ENCODE peak calls at places on chromosome 13, in ten cellular contexts. Z is fibroblast of lung, S is AG09309, G is lower lobe of right lung, L is astrocyte of the cerebellum, A is cardiac fibroblast, K is SK-N-SH, B is neural progenitor cell, P is type B pancreatic cell, U is progenitor cell of endocrine pancreas. M is an unnamed sample.

GRCh38 chr13:103022328-103022727 is 43.9 kb downstream of the SLC10A2 start:
- DNase-seq in A (no peak), S (no peak), K (no peak), U (no peak), Z (no peak), L (peak), B (no peak), P (no peak), G (no peak), M (no peak)

GRCh38 chr13:52994865-52995264 is 33.7 kb upstream of the OLFM4 start:
- DNase-seq in P (no peak), L (no peak), S (no peak), Z (no peak), G (no peak), U (no peak), B (no peak), K (no peak), A (no peak), M (no peak)

GRCh38 chr13:22053053-22053452 is 382.2 kb downstream of the FGF9 start:
- DNase-seq in A (no peak), P (no peak), L (no peak), K (no peak), Z (no peak), B (no peak), G (no peak), S (no peak), U (no peak), M (no peak)

GRCh38 chr13:113273856-113274590 is 23.0 kb upstream of the LAMP1 start:
- DNase-seq in A (peak), B (no peak), P (no peak), S (peak), G (peak), Z (peak), K (no peak), U (no peak), L (no peak), M (no peak)

GRCh38 chr13:26034018-26034417 is 17.8 kb downstream of the SHISA2 start:
- DNase-seq in U (no peak), B (no peak), A (no peak), G (no peak), P (no peak), L (no peak), K (no peak), S (no peak), Z (no peak), M (no peak)

GRCh38 chr13:100815476-100816046 is 141.0 kb upstream of the TMTC4 start:
- DNase-seq in B (no peak), S (no peak), L (no peak), A (no peak), Z (no peak), P (no peak), K (no peak), U (no peak), G (no peak), M (no peak)

GRCh38 chr13:99225078-99225477 is 24.4 kb downstream of the UBAC2 start:
- DNase-seq in L (no peak), G (no peak), P (no peak), A (no peak), B (no peak), U (no peak), S (no peak), Z (no peak), K (no peak), M (no peak)

GRCh38 chr13:34076943-34077703 is 259.2 kb downstream of the RFC3 start:
- DNase-seq in K (peak), L (peak), U (no peak), B (peak), Z (peak), G (no peak), P (no peak), A (peak), S (peak), M (no peak)

GRCh38 chr13:102091231-102091630 is 310.6 kb downstream of the FGF14 start:
- DNase-seq in P (no peak), U (no peak), S (no peak), Z (no peak), G (no peak), A (peak), K (no peak), B (peak), L (no peak), M (no peak)

GRCh38 chr13:20190481-20191310 is 2.0 kb downstream of the GJB2 start:
- DNase-seq in Z (peak), A (peak), B (no peak), K (no peak), U (no peak), P (no peak), S (peak), L (no peak), G (no peak), M (no peak)

GRCh38 chr13:74325106-74325505 is 190.9 kb upstream of the KLF12 start:
- DNase-seq in B (no peak), Z (peak), L (peak), P (no peak), G (no peak), A (peak), K (peak), S (peak), U (no peak), M (no peak)

GRCh38 chr13:25885418-25885817 is 166.4 kb downstream of the SHISA2 start:
- DNase-seq in Z (no peak), U (no peak), P (no peak), L (no peak), S (no peak), G (no peak), K (peak), A (no peak), B (no peak), M (no peak)

GRCh38 chr13:33536639-33537425 is 251.3 kb upstream of the STARD13 start:
- DNase-seq in Z (peak), P (no peak), S (peak), K (no peak), B (no peak), A (peak), U (no peak), G (no peak), L (peak), M (no peak)

GRCh38 chr13:30364133-30364532 is 56.8 kb upstream of the KATNAL1 start:
- DNase-seq in K (peak), B (no peak), A (no peak), L (no peak), S (no peak), G (no peak), P (no peak), Z (no peak), U (no peak), M (no peak)

GRCh38 chr13:31835932-31836331 is 96.6 kb downstream of the RXFP2 start:
- DNase-seq in L (peak), Z (peak), G (no peak), A (peak), S (peak), P (no peak), K (no peak), B (no peak), U (no peak), M (no peak)

GRCh38 chr13:84126671-84127171 is 244.4 kb upstream of the SLITRK1 start:
- DNase-seq in K (no peak), U (no peak), L (no peak), B (no peak), Z (no peak), A (no peak), S (no peak), P (no peak), G (no peak), M (no peak)

GRCh38 chr13:78910147-78910546 is 251.2 kb upstream of the OBI1 start:
- DNase-seq in S (no peak), G (no peak), K (no peak), U (no peak), B (no peak), P (no peak), Z (no peak), L (no peak), A (no peak), M (no peak)

GRCh38 chr13:47168086-47168485 is 271.2 kb upstream of the HTR2A start:
- DNase-seq in P (no peak), A (peak), K (no peak), G (no peak), B (no peak), L (peak), U (no peak), S (no peak), Z (peak), M (no peak)

GRCh38 chr13:20814224-20814910 is 40.6 kb upstream of the EEF1AKMT1 start:
- DNase-seq in U (no peak), Z (peak), K (peak), L (peak), B (no peak), S (peak), A (peak), G (peak), P (no peak), M (no peak)

GRCh38 chr13:31898383-31899071 is 133.0 kb upstream of the FRY start:
- DNase-seq in U (no peak), A (no peak), B (peak), Z (no peak), K (no peak), L (no peak), G (no peak), S (no peak), P (no peak), M (no peak)

GRCh38 chr13:38685974-38686571 is 804 bp upstream of the FREM2 start:
- DNase-seq in U (peak), G (no peak), A (peak), L (peak), B (peak), Z (peak), P (no peak), K (peak), S (no peak), M (peak)

GRCh38 chr13:113564331-113565023 is 20.1 kb upstream of the TFDP1 start:
- DNase-seq in U (no peak), G (peak), S (no peak), K (no peak), Z (no peak), L (no peak), B (no peak), A (no peak), P (peak), M (no peak)

GRCh38 chr13:30103161-30103858 is 204.0 kb downstream of the KATNAL1 start:
- DNase-seq in U (no peak), S (no peak), A (no peak), L (no peak), B (no peak), Z (no peak), P (no peak), G (no peak), K (no peak), M (no peak)

GRCh38 chr13:31951215-31951678 is 80.3 kb upstream of the FRY start:
- DNase-seq in U (no peak), P (no peak), A (peak), S (no peak), L (no peak), G (peak), K (no peak), Z (no peak), B (no peak), M (peak)

GRCh38 chr13:47109028-47109427 is 212.2 kb upstream of the HTR2A start:
- DNase-seq in K (no peak), S (no peak), U (no peak), B (no peak), G (no peak), P (no peak), Z (no peak), A (no peak), L (no peak), M (no peak)

GRCh38 chr13:105037064-105037463 is 1498.4 kb downstream of the EFNB2 start:
- DNase-seq in S (no peak), P (no peak), Z (no peak), K (no peak), B (no peak), G (no peak), L (no peak), A (peak), U (no peak), M (no peak)

GRCh38 chr13:26015276-26015934 is 36.4 kb downstream of the SHISA2 start:
- DNase-seq in Z (no peak), S (no peak), B (no peak), U (no peak), P (no peak), L (no peak), G (no peak), K (no peak), A (no peak), M (no peak)

GRCh38 chr13:60379837-60380236 is 17.2 kb upstream of the TDRD3 start:
- DNase-seq in B (peak), U (no peak), G (no peak), S (no peak), P (no peak), L (no peak), Z (no peak), A (no peak), K (no peak), M (no peak)
- TF ChIP-seq CTCF in B (peak), U (peak), G (no peak), S (no peak), P (peak), L (peak), Z (peak), A (no peak), K (peak), M (no peak)

DNA sequence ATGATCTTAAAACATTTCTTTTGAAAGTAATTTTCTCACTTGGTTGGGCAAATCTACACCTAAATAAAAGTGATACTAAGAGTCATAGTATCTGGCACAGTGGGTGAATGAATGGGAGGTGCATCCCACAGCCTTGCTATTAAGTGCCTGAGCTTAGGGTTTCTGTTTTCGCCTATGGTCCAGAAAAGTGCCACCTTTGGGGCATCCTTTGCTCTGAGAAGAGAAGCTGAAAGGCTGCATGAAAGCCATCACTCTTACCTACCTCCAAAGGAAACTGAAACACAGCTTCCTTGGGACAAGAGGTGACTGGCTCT is 55.6 kb upstream of the AKAP11 start:
- DNase-seq in A (no peak), Z (no peak), L (no peak), K (no peak), G (no peak), S (no peak), P (no peak), B (no peak), U (no peak), M (no peak)
- TF ChIP-seq CTCF in A (no peak), Z (no peak), L (no peak), K (no peak), G (no peak), S (no peak), P (peak), B (no peak), U (no peak), M (no peak)

GRCh38 chr13:23578411-23579071 is 8.3 kb downstream of the TNFRSF19 start:
- DNase-seq in G (peak), Z (peak), U (peak), S (no peak), A (peak), B (peak), K (peak), P (peak), L (peak), M (peak)
- TF ChIP-seq CTCF in G (peak), Z (peak), U (peak), S (peak), A (peak), B (peak), K (peak), P (peak), L (peak), M (peak)

GRCh38 chr13:111153977-111154332 is 38.8 kb downstream of the ARHGEF7 start:
- DNase-seq in B (no peak), G (no peak), L (no peak), S (no peak), K (no peak), P (no peak), A (peak), Z (no peak), U (peak), M (no peak)
- TF ChIP-seq CTCF in B (peak), G (no peak), L (no peak), S (no peak), K (peak), P (no peak), A (peak), Z (no peak), U (peak), M (peak)

GRCh38 chr13:45925151-45925550 is 73.6 kb upstream of the SIAH3 start:
- DNase-seq in L (no peak), U (no peak), K (no peak), G (no peak), S (no peak), A (peak), P (no peak), B (no peak), Z (peak), M (no peak)
- TF ChIP-seq CTCF in L (peak), U (no peak), K (no peak), G (no peak), S (no peak), A (peak), P (no peak), B (no peak), Z (peak), M (no peak)

GRCh38 chr13:98147521-98147920 is 4.6 kb downstream of the FARP1 start:
- DNase-seq in K (no peak), G (no peak), S (no peak), P (no peak), U (no peak), A (no peak), L (no peak), Z (no peak), B (no peak), M (no peak)
- TF ChIP-seq CTCF in K (peak), G (no peak), S (peak), P (peak), U (peak), A (peak), L (peak), Z (peak), B (no peak), M (no peak)

GRCh38 chr13:41409611-41410010 is 47.7 kb upstream of the RGCC start:
- DNase-seq in Z (no peak), K (no peak), L (no peak), P (no peak), B (no peak), S (no peak), G (no peak), A (no peak), U (no peak), M (no peak)

GRCh38 chr13:41408061-41408460 is 49.3 kb upstream of the RGCC start:
- DNase-seq in A (no peak), P (no peak), L (no peak), S (no peak), K (no peak), G (no peak), Z (no peak), U (no peak), B (no peak), M (no peak)

GRCh38 chr13:41411060-41411459 is 46.3 kb upstream of the RGCC start:
- DNase-seq in S (no peak), L (no peak), B (no peak), P (no peak), U (no peak), A (no peak), K (no peak), Z (no peak), G (no peak), M (no peak)

GRCh38 chr13:41413907-41414306 is 43.4 kb upstream of the RGCC start:
- DNase-seq in Z (no peak), B (no peak), G (no peak), U (no peak), P (no peak), S (no peak), L (no peak), K (no peak), A (no peak), M (no peak)

DNA sequence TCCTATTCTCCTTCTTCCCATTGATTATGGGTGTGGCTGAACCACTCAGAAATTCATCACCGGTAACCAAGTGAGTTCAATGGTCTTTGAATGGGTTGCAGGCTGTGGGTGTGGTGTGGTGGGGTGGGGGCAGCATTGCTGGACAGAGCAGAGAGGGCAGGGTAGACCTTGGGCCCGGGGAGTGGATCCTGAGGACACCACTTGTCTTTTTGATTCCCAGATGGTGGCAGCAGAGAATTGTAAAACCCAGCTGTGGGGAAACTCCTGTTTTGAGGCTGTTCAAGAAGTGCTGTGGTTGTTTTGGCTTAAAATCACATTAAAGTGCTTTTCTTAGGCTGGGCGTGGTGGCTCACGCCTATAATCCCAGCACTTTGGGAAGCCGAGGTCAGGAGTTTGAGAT is 45.8 kb upstream of the RGCC start:
- DNase-seq in L (peak), A (peak), K (no peak), U (no peak), S (peak), G (no peak), Z (peak), P (no peak), B (peak), M (peak)
- TF ChIP-seq CTCF in L (peak), A (peak), K (peak), U (no peak), S (peak), G (peak), Z (peak), P (peak), B (peak), M (no peak)

DNA sequence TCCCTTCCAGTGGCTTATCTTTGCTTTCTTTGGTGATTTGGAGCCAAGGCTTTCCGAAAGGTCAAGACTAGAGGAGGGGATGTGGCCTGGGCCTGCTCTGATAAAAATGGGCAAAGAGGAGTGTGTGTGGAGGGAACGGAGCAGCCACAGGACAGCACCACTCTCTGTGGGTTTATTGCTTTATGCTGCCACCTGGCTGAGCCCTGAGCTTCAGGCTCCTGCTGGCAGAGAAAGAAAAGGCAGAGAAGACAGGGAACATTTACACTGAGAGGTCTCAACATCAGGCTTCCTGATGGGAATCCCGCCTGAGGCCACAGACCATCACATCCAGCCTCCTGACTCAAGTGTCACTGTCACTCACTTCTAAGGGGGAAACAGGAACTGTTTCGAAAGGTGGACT is 9.2 kb upstream of the GSX1 start:
- DNase-seq in U (no peak), K (no peak), B (peak), P (no peak), G (no peak), Z (peak), S (no peak), L (no peak), A (no peak), M (no peak)
- TF ChIP-seq CTCF in U (peak), K (peak), B (peak), P (peak), G (peak), Z (peak), S (peak), L (peak), A (peak), M (peak)

DNA sequence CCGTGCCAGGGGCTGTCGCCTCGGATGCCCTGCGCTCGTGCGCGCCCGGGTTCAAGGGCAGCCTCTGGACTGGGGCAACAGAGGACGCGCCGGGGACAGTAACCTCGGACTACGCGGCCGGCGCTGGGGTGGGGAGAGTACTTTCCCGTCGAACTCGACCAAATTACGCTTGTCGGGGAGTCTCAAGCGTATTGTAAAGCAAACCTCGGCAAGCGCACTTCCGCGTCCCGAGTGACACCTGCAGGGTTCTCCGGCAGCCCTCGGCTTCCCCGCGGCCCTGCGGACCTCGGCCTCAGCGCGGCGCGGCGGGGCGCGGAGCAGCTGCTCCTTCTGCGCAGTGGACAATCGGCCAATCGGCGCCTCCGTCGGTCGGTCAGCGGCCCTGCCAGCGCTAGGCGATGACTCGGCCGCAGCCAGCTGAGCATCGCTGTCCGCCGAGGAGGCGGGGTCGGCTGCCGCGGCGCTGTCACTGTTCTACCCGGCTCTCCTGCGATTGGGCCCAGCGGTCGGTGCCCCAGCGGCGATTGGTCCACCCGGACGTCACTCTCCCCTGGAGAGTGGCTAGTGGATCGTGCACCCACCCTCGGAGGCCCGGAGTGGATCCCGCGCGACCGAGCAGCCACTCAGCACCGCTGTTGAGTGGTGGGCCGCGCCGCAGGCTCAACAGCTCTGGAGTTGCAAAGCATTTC is at the start of gene SLC46A3:
- DNase-seq in S (peak), L (peak), P (peak), K (peak), U (peak), Z (peak), A (peak), G (peak), B (peak), M (peak)
- TF ChIP-seq CTCF in S (no peak), L (no peak), P (peak), K (peak), U (peak), Z (no peak), A (no peak), G (peak), B (peak), M (peak)